ENCODE peak calls at places on chromosomes 11 and 22, in five cellular contexts. M, W, B, O and J are unnamed samples.

GRCh38 chr11:127713226-127713625 is 712.7 kb upstream of the KIRREL3 start:
- DNase-seq in M (no peak), W (no peak), B (no peak), O (no peak), J (no peak)

GRCh38 chr11:5280582-5281102 is 10.9 kb upstream of the HBE1 start:
- DNase-seq in M (no peak), W (peak), B (peak), O (no peak), J (peak)

GRCh38 chr11:101096036-101096704 is 33.4 kb downstream of the PGR start:
- DNase-seq in M (peak), W (no peak), B (no peak), O (no peak), J (no peak)

GRCh38 chr11:1219446-1219835 is 3.4 kb upstream of the MUC5B start:
- DNase-seq in M (peak), W (no peak), B (no peak), O (peak), J (no peak)

GRCh38 chr11:69300124-69301032 is 6.4 kb downstream of the MYEOV start:
- DNase-seq in M (no peak), W (no peak), B (peak), O (no peak), J (no peak)

GRCh38 chr22:42473484-42474193 is 41.4 kb upstream of the NFAM1 start:
- DNase-seq in M (no peak), W (no peak), B (no peak), O (no peak), J (no peak)

GRCh38 chr11:69677744-69678143 is 2.6 kb upstream of the LTO1 start:
- DNase-seq in M (no peak), W (no peak), B (no peak), O (no peak), J (no peak)

GRCh38 chr22:39103431-39103830 is 6.4 kb downstream of the APOBEC3H start:
- DNase-seq in M (no peak), W (no peak), B (no peak), O (no peak), J (no peak)

GRCh38 chr22:23315341-23315917 is 135.1 kb downstream of the BCR start:
- DNase-seq in M (peak), W (peak), B (peak), O (peak), J (no peak)

GRCh38 chr22:45551310-45552016 is 48.8 kb downstream of the FBLN1 start:
- DNase-seq in M (peak), W (peak), B (no peak), O (no peak), J (no peak)

GRCh38 chr11:10246991-10247390 is 47.0 kb downstream of the SBF2 start:
- DNase-seq in M (no peak), W (no peak), B (no peak), O (no peak), J (no peak)

GRCh38 chr11:62708423-62709261 is 1.2 kb downstream of the GNG3 start:
- DNase-seq in M (peak), W (no peak), B (peak), O (no peak), J (no peak)

GRCh38 chr22:22342697-22343602 is 98.4 kb downstream of the VPREB1 start:
- DNase-seq in M (no peak), W (no peak), B (peak), O (no peak), J (peak)

GRCh38 chr11:6233984-6234313 is 487 bp downstream of the FHIP1B start:
- DNase-seq in M (no peak), W (no peak), B (no peak), O (no peak), J (no peak)

GRCh38 chr11:47607380-47607779 is 13.2 kb upstream of the C1QTNF4 start:
- DNase-seq in M (no peak), W (peak), B (no peak), O (no peak), J (no peak)
- H3K4me3 ChIP-seq in M (no peak), W (no peak), B (no peak), O (no peak), J (no peak)

GRCh38 chr22:24485608-24486007 is 9.5 kb upstream of the UPB1 start:
- DNase-seq in M (no peak), W (no peak), B (no peak), O (no peak), J (no peak)
- TF ChIP-seq CTCF in M (no peak), W (no peak), B (no peak), O (peak), J (no peak)

DNA sequence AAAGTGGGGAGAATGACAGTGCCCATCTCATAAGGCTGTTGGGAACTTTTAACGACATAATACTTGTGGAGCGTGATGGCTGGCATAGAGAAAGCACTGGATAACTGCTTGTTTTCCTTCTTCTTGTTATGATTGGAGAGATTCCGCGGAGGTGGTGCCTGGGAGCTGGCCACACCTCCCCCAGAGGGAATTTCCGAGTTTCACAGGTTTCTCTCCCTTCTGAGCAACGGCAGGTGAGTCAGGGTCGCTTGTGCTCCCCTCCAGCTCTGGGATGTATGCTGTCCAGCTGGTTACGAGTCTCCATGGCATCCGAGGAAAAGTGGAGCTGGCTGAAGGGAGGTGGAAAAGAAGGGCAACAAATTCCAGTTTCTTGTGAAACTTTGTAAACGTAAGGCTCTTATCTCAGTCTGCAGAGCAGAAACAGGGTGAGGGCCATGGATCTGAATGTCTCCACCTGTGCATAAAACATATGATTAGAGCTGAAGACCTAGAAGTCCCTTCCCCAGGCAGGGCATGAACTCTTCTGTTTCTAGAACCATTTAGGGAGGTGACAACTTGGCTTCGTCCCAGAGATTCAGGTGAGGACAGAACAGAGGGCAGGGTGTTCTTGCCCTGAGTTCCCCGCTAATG is 10.0 kb upstream of the PLET1 start:
- DNase-seq in M (no peak), W (no peak), B (no peak), O (no peak), J (no peak)
- H3K4me3 ChIP-seq in M (no peak), W (no peak), B (no peak), O (no peak), J (no peak)

GRCh38 chr11:108970221-108970991 is 305.5 kb downstream of the DDX10 start:
- DNase-seq in M (no peak), W (no peak), B (no peak), O (no peak), J (no peak)
- TF ChIP-seq CTCF in M (no peak), W (no peak), B (no peak), O (no peak), J (no peak)

GRCh38 chr22:49971232-49972162 is 10.9 kb downstream of the PIM3 start:
- DNase-seq in M (peak), W (peak), B (peak), O (peak), J (no peak)

GRCh38 chr22:49968831-49969661 is 8.5 kb downstream of the PIM3 start:
- DNase-seq in M (peak), W (peak), B (peak), O (peak), J (no peak)

GRCh38 chr22:49968313-49968830 is 7.8 kb downstream of the PIM3 start:
- DNase-seq in M (no peak), W (peak), B (no peak), O (peak), J (no peak)

GRCh38 chr22:49970528-49971231 is 10.1 kb downstream of the PIM3 start:
- DNase-seq in M (peak), W (peak), B (peak), O (peak), J (no peak)

DNA sequence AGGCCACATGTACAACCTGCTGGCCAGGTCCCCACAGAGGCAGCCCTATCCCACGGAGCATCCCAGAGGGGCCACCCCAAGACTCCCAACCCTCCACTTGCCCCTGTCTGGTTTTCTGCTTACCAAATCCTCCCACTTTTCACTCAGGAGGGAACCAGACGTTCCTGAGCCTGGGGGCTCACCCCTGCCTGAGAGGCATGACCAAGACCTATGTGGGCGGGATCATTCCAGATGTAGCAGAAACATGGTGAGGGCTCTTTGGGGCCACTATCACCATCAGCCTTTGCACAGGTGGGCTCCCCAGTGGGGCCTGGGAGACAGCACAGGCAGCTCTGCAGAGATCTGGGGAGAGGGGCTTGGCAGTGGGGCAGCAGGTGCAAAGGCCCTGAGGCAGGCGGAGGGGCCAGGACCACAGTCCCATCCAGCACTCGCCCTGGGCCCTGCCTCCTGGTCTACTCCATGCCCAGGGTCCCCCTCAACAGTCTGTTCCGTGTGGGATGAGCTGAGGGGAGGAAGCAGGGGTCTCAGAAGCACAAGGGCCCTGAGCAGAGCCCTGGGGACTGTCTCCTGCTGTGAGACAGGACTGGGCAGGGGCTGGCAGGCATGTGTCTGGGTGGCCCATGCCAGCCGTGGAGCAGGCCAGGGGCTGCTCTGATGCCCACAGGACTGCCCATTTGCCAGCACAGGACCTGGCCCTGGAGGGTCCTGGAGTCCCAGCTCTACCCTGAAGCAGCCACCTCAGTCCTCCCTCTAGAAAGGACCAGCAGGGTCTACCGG is 9.4 kb downstream of the PIM3 start:
- DNase-seq in M (peak), W (peak), B (peak), O (peak), J (no peak)
- H3K4me3 ChIP-seq in M (no peak), W (no peak), B (no peak), O (no peak), J (no peak)

DNA sequence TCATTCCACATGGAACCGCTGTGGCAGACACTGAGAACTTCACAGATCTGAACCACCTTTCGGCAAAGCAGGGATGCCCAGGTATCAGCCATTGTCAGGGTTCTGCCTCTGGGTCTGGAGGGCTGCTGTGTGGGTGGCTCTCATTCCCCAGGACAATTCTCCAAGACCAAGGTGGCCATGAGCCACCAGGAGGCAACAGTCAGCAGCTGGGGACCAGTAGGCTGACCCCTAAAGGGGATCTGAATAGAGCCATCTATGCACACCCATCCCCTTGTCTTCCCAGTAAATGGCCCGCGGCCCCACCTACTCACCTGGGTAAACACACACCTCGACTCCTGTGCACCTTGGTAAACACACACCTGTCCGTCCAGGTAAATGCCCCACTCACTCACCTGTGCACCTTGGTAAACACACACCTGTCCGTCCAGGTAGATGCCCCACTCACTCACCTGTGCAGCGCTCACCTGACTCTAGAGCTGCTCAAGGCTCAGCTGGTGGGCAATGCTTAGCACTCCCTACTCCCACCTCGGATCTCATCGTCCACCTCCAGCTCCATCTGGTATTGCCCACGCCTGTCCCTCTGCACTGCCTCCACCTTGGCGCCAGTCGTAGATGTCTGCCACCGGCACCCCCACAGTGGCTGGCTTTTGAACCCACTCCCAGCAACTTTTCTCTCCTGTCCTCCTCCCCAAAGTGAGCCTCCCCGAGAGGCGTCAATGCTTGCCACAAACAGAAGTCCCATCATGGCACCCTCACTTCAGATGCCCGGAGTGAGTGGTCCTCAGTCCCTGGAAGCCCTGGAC is 10.2 kb downstream of the SLC25A1 start:
- DNase-seq in M (no peak), W (no peak), B (no peak), O (no peak), J (no peak)
- TF ChIP-seq CTCF in M (no peak), W (no peak), B (no peak), O (no peak), J (no peak)

GRCh38 chr22:19959043-19959586 is 17.5 kb upstream of the TXNRD2 start:
- DNase-seq in M (peak), W (peak), B (peak), O (peak), J (no peak)
- H3K4me3 ChIP-seq in M (no peak), W (peak), B (no peak), O (no peak), J (no peak)

GRCh38 chr22:50208430-50208938 is 7.7 kb downstream of the SELENOO start:
- DNase-seq in M (no peak), W (no peak), B (no peak), O (peak), J (no peak)

GRCh38 chr22:50208939-50209892 is 8.4 kb downstream of the SELENOO start:
- DNase-seq in M (no peak), W (no peak), B (no peak), O (peak), J (no peak)

GRCh38 chr22:50205781-50206569 is 5.2 kb downstream of the SELENOO start:
- DNase-seq in M (no peak), W (no peak), B (no peak), O (no peak), J (no peak)

GRCh38 chr22:50206599-50206998 is 5.8 kb downstream of the SELENOO start:
- DNase-seq in M (peak), W (no peak), B (no peak), O (no peak), J (no peak)

GRCh38 chr22:50207383-50208031 is 6.7 kb downstream of the SELENOO start:
- DNase-seq in M (no peak), W (no peak), B (no peak), O (peak), J (no peak)
- TF ChIP-seq CTCF in M (no peak), W (no peak), B (no peak), O (no peak), J (no peak)